ENCODE peak calls at places on chromosome 1, in four cellular contexts. One of them, this sample, is unnamed.

GRCh38 chr1:175250027-175250426 is 57.5 kb upstream of the KIAA0040 start:
- DNase-seq in IMR-90: no peak
- DNase-seq in H1: no peak
- DNase-seq in mesendoderm: no peak
- DNase-seq in this sample: no peak

GRCh38 chr1:218374972-218375371 is 29.8 kb downstream of the TGFB2 start:
- DNase-seq in IMR-90: peak; percentile 56
- DNase-seq in H1: no peak
- DNase-seq in mesendoderm: no peak
- DNase-seq in this sample: no peak

GRCh38 chr1:77025599-77025998 is 158.3 kb downstream of the ST6GALNAC5 start:
- DNase-seq in IMR-90: no peak
- DNase-seq in H1: no peak
- DNase-seq in mesendoderm: no peak
- DNase-seq in this sample: no peak

GRCh38 chr1:111275079-111275478 is 15.6 kb upstream of the CHIA start:
- DNase-seq in IMR-90: peak; percentile 31
- DNase-seq in H1: no peak
- DNase-seq in mesendoderm: no peak
- DNase-seq in this sample: no peak

GRCh38 chr1:20322825-20323612 is 32.3 kb downstream of the VWA5B1 start:
- DNase-seq in IMR-90: peak; percentile 82
- DNase-seq in H1: no peak
- DNase-seq in mesendoderm: no peak
- DNase-seq in this sample: no peak

GRCh38 chr1:32448773-32449456 is 16.0 kb upstream of the ZBTB8B start:
- DNase-seq in IMR-90: no peak
- DNase-seq in H1: no peak
- DNase-seq in mesendoderm: peak; percentile 83
- DNase-seq in this sample: peak; percentile 67

GRCh38 chr1:33220701-33221384 is 35.4 kb upstream of the ZNF362 start:
- DNase-seq in IMR-90: no peak
- DNase-seq in H1: no peak
- DNase-seq in mesendoderm: peak; percentile 73
- DNase-seq in this sample: peak; percentile 41

GRCh38 chr1:23799570-23800395 is 771 bp downstream of the GALE start:
- DNase-seq in IMR-90: peak; percentile 56
- DNase-seq in H1: no peak
- DNase-seq in mesendoderm: peak; percentile 93
- DNase-seq in this sample: peak; percentile 89

GRCh38 chr1:234553241-234554156 is 56.5 kb downstream of the IRF2BP2 start:
- DNase-seq in IMR-90: peak; percentile 94
- DNase-seq in H1: no peak
- DNase-seq in mesendoderm: peak; percentile 44
- DNase-seq in this sample: peak; percentile 10

GRCh38 chr1:31166462-31166861 is 73.2 kb downstream of the NKAIN1 start:
- DNase-seq in IMR-90: no peak
- DNase-seq in H1: no peak
- DNase-seq in mesendoderm: peak; percentile 21
- DNase-seq in this sample: peak; percentile 46

GRCh38 chr1:227923353-227924167 is 24.2 kb downstream of the WNT9A start:
- DNase-seq in IMR-90: no peak
- DNase-seq in H1: no peak
- DNase-seq in mesendoderm: no peak
- DNase-seq in this sample: no peak

GRCh38 chr1:76867342-76868130 is at the start of gene ST6GALNAC5:
- DNase-seq in IMR-90: peak; percentile 9
- DNase-seq in H1: no peak
- DNase-seq in mesendoderm: peak; percentile 76
- DNase-seq in this sample: peak; percentile 53

GRCh38 chr1:161260346-161260745 is 1.8 kb downstream of the PCP4L1 start:
- DNase-seq in IMR-90: no peak
- DNase-seq in H1: no peak
- DNase-seq in mesendoderm: no peak
- DNase-seq in this sample: no peak

GRCh38 chr1:8348777-8349472 is 31.0 kb downstream of the SLC45A1 start:
- DNase-seq in IMR-90: peak; percentile 58
- DNase-seq in H1: peak; percentile 72
- DNase-seq in mesendoderm: peak; percentile 82
- DNase-seq in this sample: peak; percentile 87

GRCh38 chr1:38533772-38534472 is 325.6 kb downstream of the RRAGC start:
- DNase-seq in IMR-90: no peak
- DNase-seq in H1: no peak
- DNase-seq in mesendoderm: no peak
- DNase-seq in this sample: no peak

GRCh38 chr1:113991467-113991997 is 12.3 kb downstream of the OLFML3 start:
- DNase-seq in IMR-90: no peak
- DNase-seq in H1: no peak
- DNase-seq in mesendoderm: no peak
- DNase-seq in this sample: no peak

GRCh38 chr1:47438321-47439150 is 692 bp downstream of the FOXD2 start:
- DNase-seq in IMR-90: no peak
- DNase-seq in H1: no peak
- DNase-seq in mesendoderm: no peak
- DNase-seq in this sample: no peak

GRCh38 chr1:236103646-236104218 is 38.6 kb upstream of the GPR137B start:
- DNase-seq in IMR-90: peak; percentile 57
- DNase-seq in H1: no peak
- DNase-seq in mesendoderm: peak; percentile 52
- DNase-seq in this sample: peak; percentile 53

GRCh38 chr1:25780318-25781129 is 19.5 kb upstream of the SELENON start:
- DNase-seq in IMR-90: peak; percentile 49
- DNase-seq in H1: peak; percentile 25
- DNase-seq in mesendoderm: peak; percentile 91
- DNase-seq in this sample: peak; percentile 71

DNA sequence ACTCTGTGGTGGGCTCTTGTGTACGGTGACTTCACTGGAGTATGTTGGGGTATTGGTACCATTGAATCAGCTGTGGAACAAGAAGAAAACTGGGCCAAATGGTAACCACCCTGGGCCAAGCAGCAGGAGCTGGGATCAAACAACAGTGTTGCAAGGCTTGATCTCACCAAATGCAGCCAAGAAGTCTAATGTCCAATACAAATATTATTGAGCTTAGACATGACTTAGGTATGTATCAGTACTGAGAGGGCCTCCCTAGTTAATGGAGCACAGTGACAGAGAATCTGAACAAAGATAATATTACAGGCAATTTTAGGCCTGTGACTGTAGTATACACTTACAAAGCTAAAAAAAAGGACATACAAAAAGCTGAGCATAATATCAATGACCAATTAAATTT is 604.8 kb downstream of the PLA2G4A start:
- DNase-seq in IMR-90: peak; percentile 59
- DNase-seq in H1: no peak
- DNase-seq in mesendoderm: no peak
- DNase-seq in this sample: no peak
- H3K4me1 ChIP-seq in IMR-90: no peaks in the 10 kb centered on the region
- H3K4me1 ChIP-seq in H1: no peaks in the 10 kb centered on the region
- H3K4me1 ChIP-seq in mesendoderm: no peaks in the 10 kb centered on the region
- H3K4me1 ChIP-seq in this sample: no peaks in the 10 kb centered on the region

DNA sequence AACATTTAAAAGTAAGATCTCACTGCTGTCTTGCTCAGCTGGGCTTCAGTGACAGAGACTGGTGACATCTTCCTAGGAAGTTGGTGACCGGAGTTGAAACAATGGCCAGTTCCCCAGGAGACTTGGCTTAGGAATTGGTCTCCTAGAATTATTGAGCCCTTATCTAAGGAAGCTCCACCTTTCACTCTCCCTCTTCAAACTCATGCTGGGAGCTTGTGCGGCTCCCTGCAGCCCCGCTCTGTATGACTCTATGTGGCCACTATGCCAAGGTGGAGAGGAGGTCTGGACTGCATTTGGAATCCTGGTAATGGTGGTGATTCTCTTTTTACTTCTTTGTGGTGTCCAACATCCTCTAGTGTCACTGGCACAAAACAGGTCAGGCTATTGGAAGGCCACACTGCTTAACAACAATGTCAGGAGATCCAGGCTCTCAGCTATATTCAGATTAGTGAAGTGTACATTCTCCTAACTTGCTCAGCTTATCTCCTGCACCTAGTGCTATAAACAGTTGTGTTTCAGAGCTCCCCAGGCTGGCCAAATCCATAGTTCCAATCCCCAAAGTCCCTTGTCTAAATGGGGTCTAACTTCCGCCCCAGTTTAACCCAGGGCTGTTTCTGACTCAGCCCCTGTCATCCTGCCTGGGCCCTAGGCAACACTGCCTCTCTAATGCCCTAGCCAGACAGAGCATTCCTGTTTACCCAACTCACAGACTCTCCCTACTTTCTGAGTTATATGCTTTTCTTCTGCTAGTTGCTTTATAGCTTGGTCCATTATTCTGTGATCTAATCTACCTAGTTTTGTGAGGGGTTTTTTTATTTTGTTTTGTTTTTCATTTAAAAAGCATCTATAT is 18.3 kb downstream of the ATP2B4 start:
- DNase-seq in IMR-90: peak; percentile 79
- DNase-seq in H1: no peak
- DNase-seq in mesendoderm: peak; percentile 70
- DNase-seq in this sample: no peak
- H4K8ac ChIP-seq in IMR-90: no peak overlapping the region
- H4K8ac ChIP-seq in H1: no peak overlapping the region
- H4K8ac ChIP-seq in mesendoderm: no peak overlapping the region
- H4K8ac ChIP-seq in this sample: no peak overlapping the region

GRCh38 chr1:51293898-51294515 is 36.4 kb downstream of the TTC39A start:
- DNase-seq in IMR-90: no peak
- DNase-seq in H1: no peak
- DNase-seq in mesendoderm: no peak
- DNase-seq in this sample: no peak
- H3K56ac ChIP-seq in IMR-90: no peak overlapping the region
- H3K56ac ChIP-seq in H1: no peak overlapping the region
- H3K56ac ChIP-seq in mesendoderm: no peak overlapping the region
- H3K56ac ChIP-seq in this sample: no peak overlapping the region

GRCh38 chr1:81410351-81410750 is 390.4 kb upstream of the ADGRL2 start:
- DNase-seq in IMR-90: no peak
- DNase-seq in H1: no peak
- DNase-seq in mesendoderm: peak; percentile 19
- DNase-seq in this sample: no peak
- H3K4me1 ChIP-seq in IMR-90: no peaks in the 10 kb centered on the region
- H3K4me1 ChIP-seq in H1: no peaks in the 10 kb centered on the region
- H3K4me1 ChIP-seq in mesendoderm: peaks cover 5% of the 10 kb centered on the region
- H3K4me1 ChIP-seq in this sample: peaks cover 11% of the 10 kb centered on the region

GRCh38 chr1:1308756-1309524 is 543 bp downstream of the PUSL1 start:
- DNase-seq in IMR-90: no peak
- DNase-seq in H1: no peak
- DNase-seq in mesendoderm: peak; percentile 57
- DNase-seq in this sample: peak; percentile 51

GRCh38 chr1:1307908-1308755 is at the start of the genes ACAP3 and PUSL1:
- DNase-seq in IMR-90: peak; percentile 92
- DNase-seq in H1: no peak
- DNase-seq in mesendoderm: peak; percentile 93
- DNase-seq in this sample: peak; percentile 83

GRCh38 chr1:1310476-1311053 is 2.2 kb downstream of the PUSL1 start:
- DNase-seq in IMR-90: no peak
- DNase-seq in H1: no peak
- DNase-seq in mesendoderm: no peak
- DNase-seq in this sample: no peak

GRCh38 chr1:1311107-1312104 is 3.0 kb downstream of the PUSL1 start:
- DNase-seq in IMR-90: no peak
- DNase-seq in H1: no peak
- DNase-seq in mesendoderm: no peak
- DNase-seq in this sample: no peak

DNA sequence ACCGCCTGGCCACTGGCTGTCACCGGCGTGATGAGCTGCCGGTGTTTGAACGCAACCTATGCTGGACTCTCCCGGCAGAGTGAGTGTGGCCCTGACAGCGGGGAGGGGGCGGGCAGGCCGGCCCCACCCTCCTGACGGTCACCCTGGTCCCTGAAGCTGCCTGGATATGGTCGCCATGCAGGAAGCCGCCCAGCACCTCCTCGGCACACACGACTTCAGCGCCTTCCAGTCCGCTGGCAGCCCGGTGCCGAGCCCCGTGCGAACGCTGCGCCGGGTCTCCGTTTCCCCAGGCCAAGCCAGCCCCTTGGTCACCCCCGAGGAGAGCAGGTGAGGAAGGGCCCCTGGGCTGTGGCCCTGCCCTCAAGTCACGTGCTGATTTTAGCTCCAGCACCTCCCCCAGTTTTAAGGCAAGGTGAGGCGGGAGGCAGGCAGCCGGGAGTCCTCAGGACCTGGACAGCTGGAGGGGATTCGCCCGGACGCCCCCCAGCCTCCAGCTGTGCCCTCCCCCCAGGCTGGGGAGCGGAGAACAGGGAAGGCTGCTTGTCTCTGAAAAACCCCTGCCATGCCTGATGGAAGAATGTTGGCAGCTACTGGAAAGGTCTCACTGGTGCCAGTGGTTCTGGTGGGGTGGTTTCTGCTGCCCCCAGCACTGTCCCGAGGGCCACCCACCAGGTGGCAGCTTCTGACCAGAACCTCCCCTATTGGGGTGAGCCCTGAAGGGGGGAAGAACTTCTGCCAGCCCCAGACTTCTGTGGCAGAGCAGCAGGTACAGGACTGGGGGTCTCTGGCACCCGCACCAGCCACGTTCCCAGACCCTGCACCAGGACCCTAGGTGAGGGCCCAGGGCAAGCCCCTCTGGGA is 1.4 kb downstream of the PUSL1 start:
- DNase-seq in IMR-90: no peak
- DNase-seq in H1: no peak
- DNase-seq in mesendoderm: no peak
- DNase-seq in this sample: peak; percentile 62
- H4K8ac ChIP-seq in IMR-90: no peak overlapping the region
- H4K8ac ChIP-seq in H1: peak overlapping the region; percentile 57
- H4K8ac ChIP-seq in mesendoderm: no peak overlapping the region
- H4K8ac ChIP-seq in this sample: no peak overlapping the region